ENCODE peak calls at places on chromosomes 16 and 17, in six cellular contexts. R is HCT116, S is OCI-LY7, N is A549, U is mucosa of descending colon, J is lower leg skin. Y is an unnamed sample.

GRCh38 chr16:53456625-53457024 is 22.4 kb downstream of the RBL2 start:
- DNase-seq in R (no peak), S (peak), N (no peak), U (no peak), J (no peak), Y (no peak)

GRCh38 chr17:71649986-71650385 is 470.8 kb upstream of the SOX9 start:
- DNase-seq in R (no peak), S (no peak), N (no peak), U (no peak), J (no peak), Y (no peak)

GRCh38 chr17:40916366-40916765 is 21.1 kb downstream of the KRT23 start:
- DNase-seq in R (no peak), S (no peak), N (no peak), U (no peak), J (no peak), Y (no peak)

GRCh38 chr17:63476857-63477470 is at the start of gene ACE:
- DNase-seq in R (no peak), S (peak), N (peak), U (peak), J (no peak), Y (peak)

GRCh38 chr17:16037636-16038035 is 38.0 kb downstream of the TTC19 start:
- DNase-seq in R (no peak), S (no peak), N (no peak), U (no peak), J (no peak), Y (no peak)

GRCh38 chr17:82490512-82491195 is 28.9 kb upstream of the FOXK2 start:
- DNase-seq in R (no peak), S (peak), N (no peak), U (no peak), J (no peak), Y (no peak)

GRCh38 chr16:67198238-67198734 is 645 bp upstream of the ELMO3 start:
- DNase-seq in R (peak), S (peak), N (peak), U (peak), J (no peak), Y (peak)

GRCh38 chr16:85378145-85379040 is 234.7 kb upstream of the GSE1 start:
- DNase-seq in R (no peak), S (no peak), N (no peak), U (no peak), J (no peak), Y (no peak)

DNA sequence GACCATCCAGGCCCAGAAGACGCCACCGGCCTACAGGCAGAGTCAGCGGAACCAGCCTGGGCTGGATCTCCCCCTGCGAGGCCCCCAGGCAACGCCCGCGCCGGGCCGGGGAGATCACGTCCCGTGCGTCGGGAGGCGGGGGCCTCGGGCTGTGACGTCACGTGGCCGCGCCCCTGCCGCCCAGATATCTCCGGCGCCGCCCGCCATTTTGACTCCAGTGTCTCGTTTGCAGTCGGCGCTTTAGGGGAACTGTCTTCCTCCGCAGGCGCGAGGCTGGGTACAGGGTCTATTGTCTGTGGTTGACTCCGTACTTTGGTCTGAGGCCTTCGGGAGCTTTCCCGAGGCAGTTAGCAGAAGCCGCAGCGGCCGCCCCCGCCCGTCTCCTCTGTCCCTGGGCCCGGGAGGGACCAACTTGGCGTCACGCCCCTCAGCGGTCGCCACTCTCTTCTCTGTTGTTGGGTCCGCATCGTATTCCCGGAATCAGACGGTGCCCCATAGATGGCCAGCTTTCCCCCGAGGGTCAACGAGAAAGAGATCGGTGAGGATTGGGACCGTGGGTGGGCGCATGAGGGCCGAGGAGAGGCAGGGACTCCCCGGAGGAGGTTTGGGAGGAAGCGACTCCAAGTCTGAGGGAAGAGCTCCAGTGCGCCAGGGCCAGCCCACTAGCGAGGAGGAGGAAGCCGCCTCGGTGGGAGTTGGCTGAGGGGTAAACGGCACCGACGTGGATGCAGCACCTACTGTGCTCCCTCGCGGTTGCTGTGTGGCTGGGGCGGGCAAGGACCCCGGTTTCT is at the start of gene WSB1:
- DNase-seq in R (peak), S (peak), N (peak), U (peak), J (peak), Y (peak)
- TF ChIP-seq CTCF in R (no peak), S (peak), N (no peak), U (no peak), J (no peak), Y (no peak)

DNA sequence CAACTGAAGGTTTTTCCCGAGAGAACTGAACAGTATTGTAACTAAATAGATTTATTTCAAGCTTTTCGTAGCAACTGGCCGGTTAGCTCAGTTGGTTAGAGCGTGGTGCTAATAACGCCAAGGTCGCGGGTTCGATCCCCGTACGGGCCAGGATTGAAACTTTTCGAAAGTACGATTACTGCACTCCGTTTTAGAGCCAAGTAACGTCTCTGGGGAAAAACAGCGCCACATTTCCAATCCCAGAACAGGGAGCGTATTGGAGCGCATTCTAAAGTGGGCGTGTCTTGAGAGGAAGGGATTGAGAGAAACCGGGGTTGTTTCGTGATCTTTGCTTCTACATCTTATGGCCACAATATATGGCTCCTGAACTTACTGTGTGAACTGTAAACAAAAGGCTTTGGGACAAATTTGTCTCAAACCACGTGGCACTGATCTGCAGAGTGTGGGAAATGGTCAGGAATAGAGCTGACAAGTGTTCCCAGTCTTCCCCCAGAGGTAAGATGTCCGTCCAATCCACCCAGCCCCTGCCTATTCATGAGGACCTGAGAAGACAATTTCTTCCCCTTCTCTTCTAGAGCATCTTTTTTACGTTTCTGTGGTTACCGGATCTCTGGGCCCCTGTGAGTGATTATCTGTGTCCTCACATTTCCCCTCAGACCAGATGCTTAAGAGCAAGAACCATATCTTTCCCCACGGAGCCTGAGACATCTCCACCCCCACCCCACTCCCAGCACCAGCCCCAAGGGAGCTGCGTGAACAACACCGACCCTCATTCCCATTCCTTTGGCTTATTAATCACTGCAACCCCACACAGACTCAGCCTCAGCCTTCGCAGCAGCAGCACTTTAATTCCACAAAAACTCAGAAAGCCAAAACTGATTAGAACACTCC is 2.2 kb downstream of the BORCS6 start:
- DNase-seq in R (peak), S (peak), N (peak), U (peak), J (peak), Y (peak)
- TF ChIP-seq CTCF in R (no peak), S (peak), N (no peak), U (peak), J (no peak), Y (no peak)

DNA sequence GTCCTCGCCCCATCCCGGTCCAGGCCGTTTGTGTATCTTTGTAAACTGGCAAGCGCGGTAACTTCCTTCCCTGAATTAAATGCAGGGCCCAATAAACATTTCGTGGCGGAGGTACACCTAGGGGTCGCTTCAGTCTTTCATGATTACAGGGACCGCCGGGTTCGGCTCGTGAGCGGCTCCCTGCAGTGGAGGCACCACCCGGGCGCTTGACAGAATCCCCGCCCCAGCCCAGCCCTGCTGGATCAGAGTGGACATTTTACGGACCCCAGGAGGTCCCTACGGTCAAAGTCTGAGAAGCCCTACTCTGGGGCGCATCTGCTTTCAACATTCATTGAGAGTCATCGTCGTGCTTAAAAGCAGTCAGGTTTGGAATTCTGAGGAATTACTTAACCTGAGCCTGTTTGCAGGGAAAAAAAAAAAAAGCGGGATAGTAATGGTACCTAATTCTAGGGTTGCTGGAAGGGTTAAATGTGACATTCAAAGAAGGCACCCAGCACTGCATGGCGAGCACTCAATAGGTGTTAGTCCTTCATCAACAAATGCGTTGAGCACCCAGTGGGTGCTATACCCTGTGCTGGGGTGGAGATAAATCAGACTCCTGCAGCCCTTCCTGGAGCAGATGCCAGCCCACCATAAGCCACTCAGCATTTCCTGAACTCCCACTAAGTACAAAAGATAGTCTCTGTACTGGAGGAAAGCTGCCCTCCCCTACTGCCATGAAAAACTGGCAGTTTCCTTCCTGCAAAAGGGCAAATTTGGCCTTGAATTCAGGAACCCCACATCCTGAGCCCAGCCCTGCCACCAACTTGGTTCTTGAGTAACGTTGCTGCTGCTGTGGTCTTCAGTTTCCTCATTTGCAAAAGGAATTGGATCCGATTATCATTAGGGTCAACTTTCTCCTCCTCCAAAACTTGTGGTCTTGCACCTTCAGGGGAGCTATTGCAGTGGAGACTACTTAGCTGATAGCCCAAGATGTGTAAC is 658 bp upstream of the DUSP3 start:
- DNase-seq in R (peak), S (no peak), N (peak), U (no peak), J (peak), Y (no peak)
- TF ChIP-seq CTCF in R (no peak), S (peak), N (peak), U (no peak), J (no peak), Y (no peak)

DNA sequence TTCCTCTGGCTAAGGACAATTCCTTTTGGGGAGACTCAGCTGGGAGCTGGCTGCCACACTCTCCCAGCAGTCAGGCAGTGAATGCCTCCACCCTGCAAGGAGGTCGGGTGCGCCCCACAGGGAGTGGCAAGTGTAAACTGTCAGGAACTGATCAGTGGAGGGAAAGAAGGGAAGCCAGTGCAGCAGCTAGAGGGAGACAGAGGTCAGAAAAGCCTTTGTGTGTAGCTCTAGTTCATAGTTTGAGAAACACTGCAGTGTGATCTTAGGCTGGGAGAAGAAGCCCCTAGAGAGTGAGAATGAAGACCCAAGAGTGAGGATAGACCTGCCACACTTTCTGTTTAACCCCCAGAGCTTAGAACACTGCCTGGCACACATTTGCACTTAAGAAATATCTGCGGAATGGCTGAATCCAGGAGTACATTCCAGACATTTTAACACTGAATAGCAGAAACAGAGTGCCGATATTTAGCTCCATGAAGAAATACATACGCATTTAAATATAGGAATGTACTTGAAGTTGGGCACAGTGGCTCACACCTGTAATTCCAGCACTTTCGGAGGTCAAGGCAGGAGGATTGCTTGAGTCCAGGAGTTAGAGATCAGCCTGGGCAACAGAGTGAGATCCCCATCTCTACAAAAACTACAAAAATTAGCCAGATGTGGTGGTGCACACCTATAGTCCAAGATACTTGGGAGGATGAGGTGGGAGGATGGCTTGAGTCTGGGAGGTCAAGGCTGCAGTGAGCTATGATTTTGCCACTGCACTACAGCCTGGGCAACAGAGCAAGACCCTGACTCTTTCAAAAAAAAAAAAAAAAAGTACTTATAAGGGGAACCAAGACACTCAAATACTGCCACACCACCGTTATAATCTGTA is 11.1 kb upstream of the SLC5A11 start:
- DNase-seq in R (peak), S (peak), N (peak), U (peak), J (no peak), Y (peak)
- TF ChIP-seq CTCF in R (peak), S (peak), N (peak), U (peak), J (no peak), Y (peak)

GRCh38 chr16:79768594-79768993 is 168.1 kb upstream of the MAF start:
- DNase-seq in R (no peak), S (no peak), N (no peak), U (no peak), J (no peak), Y (no peak)

GRCh38 chr16:79770244-79771064 is 169.9 kb upstream of the MAF start:
- DNase-seq in R (no peak), S (peak), N (peak), U (peak), J (peak), Y (peak)

GRCh38 chr16:79769320-79770243 is 169.0 kb upstream of the MAF start:
- DNase-seq in R (no peak), S (no peak), N (no peak), U (no peak), J (no peak), Y (no peak)

GRCh38 chr16:79764415-79765149 is 164.0 kb upstream of the MAF start:
- DNase-seq in R (no peak), S (no peak), N (no peak), U (no peak), J (no peak), Y (no peak)

DNA sequence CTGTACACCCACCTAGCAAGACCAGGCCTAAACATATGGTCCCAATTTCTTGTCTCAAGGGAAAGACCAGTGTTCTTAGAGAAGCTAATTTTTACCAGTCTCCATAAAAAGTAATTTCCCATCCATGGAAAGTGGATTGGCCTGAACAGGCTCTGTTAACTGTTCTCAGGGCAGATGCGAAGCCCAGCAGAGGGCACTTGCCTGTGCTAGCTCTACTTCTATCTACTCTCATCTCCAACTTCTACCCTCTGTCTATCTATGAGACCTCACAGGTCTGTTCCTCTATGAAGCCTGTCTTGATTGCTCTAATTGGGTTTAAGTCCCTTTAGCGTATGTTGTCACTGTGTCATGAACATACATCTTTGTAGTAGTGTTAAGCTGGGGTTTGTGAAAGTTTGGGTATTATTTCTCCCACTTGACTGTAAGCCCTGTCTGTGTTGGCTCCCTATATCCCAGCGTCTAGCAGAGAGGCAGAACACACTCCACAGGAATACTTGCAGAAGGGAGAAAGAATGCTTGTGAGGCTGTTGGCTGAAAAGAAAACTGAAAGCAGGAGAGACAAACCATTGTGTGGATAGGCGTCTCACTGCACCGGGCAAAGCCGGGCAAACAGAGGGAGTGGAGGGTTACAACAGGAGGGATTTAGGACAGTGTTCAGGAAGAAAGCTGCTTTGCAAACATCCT is 167.2 kb upstream of the MAF start:
- DNase-seq in R (no peak), S (no peak), N (no peak), U (peak), J (no peak), Y (no peak)
- TF ChIP-seq CTCF in R (no peak), S (peak), N (peak), U (no peak), J (no peak), Y (peak)

GRCh38 chr17:9402590-9403199 is 172.9 kb downstream of the STX8 start:
- DNase-seq in R (peak), S (peak), N (peak), U (no peak), J (no peak), Y (peak)
- TF ChIP-seq CTCF in R (peak), S (peak), N (peak), U (peak), J (no peak), Y (peak)

GRCh38 chr16:69844441-69844840 is 82.3 kb downstream of the WWP2 start:
- DNase-seq in R (no peak), S (no peak), N (no peak), U (no peak), J (no peak), Y (no peak)
- TF ChIP-seq CTCF in R (no peak), S (no peak), N (no peak), U (no peak), J (no peak), Y (no peak)

GRCh38 chr17:28675980-28676379 is 14.0 kb downstream of the SUPT6H start:
- DNase-seq in R (peak), S (peak), N (peak), U (no peak), J (peak), Y (no peak)
- TF ChIP-seq CTCF in R (peak), S (peak), N (peak), U (no peak), J (no peak), Y (peak)

GRCh38 chr17:4788159-4788806 is 481 bp upstream of the GLTPD2 start:
- DNase-seq in R (no peak), S (no peak), N (no peak), U (peak), J (no peak), Y (no peak)
- TF ChIP-seq CTCF in R (no peak), S (no peak), N (no peak), U (no peak), J (no peak), Y (no peak)